ENCODE peak calls at places on chromosomes 7 and 10, in nine cellular contexts. R is nephron progenitor cell; L is A172; X is AG04449; J is iPS-NIHi11; N is WTC11; I is stimulated activated CD4-positive, alpha-beta T cell treated with anti-CD3 and anti-CD28 coated beads, Interleukin-2, amount 100 ng/mL, for 24 hours; F is Karpas-422; A is upper lobe of left lung. V is an unnamed sample.

GRCh38 chr10:53434413-53434812 is 661.8 kb upstream of the MBL2 start:
- DNase-seq in R (no peak), L (no peak), X (no peak), J (no peak), N (no peak), I (no peak), F (no peak), A (no peak), V (no peak)

GRCh38 chr7:138125119-138125518 is 48.9 kb downstream of the AKR1D1 start:
- DNase-seq in R (no peak), L (peak), X (no peak), J (no peak), N (no peak), I (no peak), F (no peak), A (no peak), V (no peak)

GRCh38 chr10:69972951-69973350 is 79.7 kb upstream of the MACROH2A2 start:
- DNase-seq in R (no peak), L (no peak), X (no peak), J (no peak), N (no peak), I (no peak), F (no peak), A (no peak), V (no peak)

GRCh38 chr7:1368682-1369571 is 90.3 kb downstream of the MICALL2 start:
- DNase-seq in R (peak), L (peak), X (no peak), J (peak), N (peak), I (peak), F (no peak), A (peak), V (peak)

GRCh38 chr10:126373982-126374381 is 14.3 kb downstream of the ADAM12 start:
- DNase-seq in R (no peak), L (peak), X (no peak), J (no peak), N (no peak), I (no peak), F (no peak), A (no peak), V (no peak)

GRCh38 chr10:77346031-77346430 is 291.6 kb downstream of the KCNMA1 start:
- DNase-seq in R (no peak), L (no peak), X (no peak), J (no peak), N (no peak), I (no peak), F (no peak), A (no peak), V (no peak)

GRCh38 chr7:3415730-3416366 is 114.8 kb downstream of the SDK1 start:
- DNase-seq in R (no peak), L (no peak), X (no peak), J (no peak), N (no peak), I (no peak), F (no peak), A (no peak), V (no peak)

GRCh38 chr10:59906417-59907202 is at the start of gene CCDC6:
- DNase-seq in R (peak), L (peak), X (peak), J (peak), N (peak), I (peak), F (peak), A (peak), V (peak)

GRCh38 chr10:124344266-124344590 is 74.5 kb downstream of the OAT start:
- DNase-seq in R (no peak), L (no peak), X (no peak), J (no peak), N (no peak), I (no peak), F (no peak), A (no peak), V (no peak)

GRCh38 chr10:31975157-31975765 is 46.6 kb upstream of the ARHGAP12 start:
- DNase-seq in R (no peak), L (no peak), X (no peak), J (peak), N (no peak), I (no peak), F (no peak), A (no peak), V (no peak)

GRCh38 chr10:102065561-102066420 is 642 bp downstream of the HPS6 start:
- DNase-seq in R (peak), L (peak), X (no peak), J (peak), N (peak), I (peak), F (peak), A (peak), V (peak)

GRCh38 chr10:16581202-16581601 is 59.5 kb upstream of the C1QL3 start:
- DNase-seq in R (no peak), L (no peak), X (no peak), J (no peak), N (no peak), I (no peak), F (no peak), A (no peak), V (no peak)

GRCh38 chr7:88758355-88759215 is 915 bp upstream of the ZNF804B start:
- DNase-seq in R (peak), L (no peak), X (no peak), J (peak), N (peak), I (peak), F (no peak), A (no peak), V (peak)

GRCh38 chr10:44968101-44968886 is 8.7 kb downstream of the RASSF4 start:
- DNase-seq in R (no peak), L (no peak), X (no peak), J (no peak), N (no peak), I (no peak), F (peak), A (no peak), V (no peak)

GRCh38 chr7:23043441-23043840 is 29.5 kb upstream of the HYCC1 start:
- DNase-seq in R (no peak), L (peak), X (no peak), J (no peak), N (no peak), I (no peak), F (no peak), A (no peak), V (no peak)

GRCh38 chr10:1156921-1157614 is 100.9 kb downstream of the WDR37 start:
- DNase-seq in R (no peak), L (no peak), X (no peak), J (no peak), N (no peak), I (no peak), F (no peak), A (peak), V (no peak)

GRCh38 chr10:33612116-33612515 is 277.6 kb upstream of the NRP1 start:
- DNase-seq in R (no peak), L (no peak), X (no peak), J (no peak), N (no peak), I (no peak), F (no peak), A (no peak), V (no peak)

GRCh38 chr7:47294569-47295222 is 287.2 kb downstream of the TNS3 start:
- DNase-seq in R (no peak), L (no peak), X (no peak), J (no peak), N (no peak), I (no peak), F (no peak), A (no peak), V (no peak)

GRCh38 chr10:21746118-21746517 is 212.1 kb downstream of the MLLT10 start:
- DNase-seq in R (no peak), L (no peak), X (no peak), J (no peak), N (no peak), I (no peak), F (no peak), A (no peak), V (no peak)

GRCh38 chr10:14603539-14604102 is 171.1 kb downstream of the FAM107B start:
- DNase-seq in R (peak), L (no peak), X (no peak), J (peak), N (no peak), I (no peak), F (peak), A (peak), V (peak)

GRCh38 chr7:101593556-101593955 is 35.5 kb downstream of the MYL10 start:
- DNase-seq in R (no peak), L (no peak), X (no peak), J (no peak), N (no peak), I (no peak), F (no peak), A (no peak), V (no peak)

GRCh38 chr7:87059525-87060287 is at the start of gene ELAPOR2:
- DNase-seq in R (peak), L (peak), X (no peak), J (peak), N (peak), I (peak), F (peak), A (peak), V (peak)

GRCh38 chr10:43078986-43079273 is 2.1 kb downstream of the RET start:
- DNase-seq in R (peak), L (no peak), X (no peak), J (peak), N (peak), I (peak), F (peak), A (no peak), V (peak)

GRCh38 chr7:130154501-130155317 is 50.5 kb downstream of the TMEM209 start:
- DNase-seq in R (no peak), L (no peak), X (no peak), J (peak), N (peak), I (no peak), F (peak), A (peak), V (peak)

GRCh38 chr7:158050441-158051371 is 536.9 kb downstream of the PTPRN2 start:
- DNase-seq in R (no peak), L (no peak), X (no peak), J (no peak), N (no peak), I (no peak), F (no peak), A (no peak), V (no peak)

GRCh38 chr10:129056734-129057689 is 410.0 kb upstream of the MGMT start:
- DNase-seq in R (no peak), L (no peak), X (no peak), J (no peak), N (no peak), I (no peak), F (no peak), A (peak), V (no peak)

GRCh38 chr7:74203157-74203556 is 6.6 kb upstream of the LAT2 start:
- DNase-seq in R (no peak), L (peak), X (no peak), J (no peak), N (no peak), I (no peak), F (peak), A (no peak), V (no peak)

GRCh38 chr7:2709553-2710165 is 21.7 kb downstream of the AMZ1 start:
- DNase-seq in R (peak), L (no peak), X (no peak), J (peak), N (peak), I (peak), F (peak), A (peak), V (peak)

GRCh38 chr7:74302745-74303221 is 13.6 kb downstream of the CLIP2 start:
- DNase-seq in R (no peak), L (peak), X (no peak), J (no peak), N (no peak), I (no peak), F (no peak), A (no peak), V (no peak)

GRCh38 chr10:61197022-61197421 is 253.0 kb upstream of the RHOBTB1 start:
- DNase-seq in R (no peak), L (no peak), X (peak), J (no peak), N (no peak), I (no peak), F (no peak), A (no peak), V (no peak)